ENCODE peak calls at places on chromosomes 1 and 21, in six cellular contexts. V is GM23248, F is PC-3, U is OCI-LY7, Z is SK-N-SH, T is HCT116. Q is an unnamed sample.

GRCh38 chr21:31298618-31299269 is 45.3 kb downstream of the TIAM1 start:
- DNase-seq in V (no peak), F (no peak), U (no peak), Z (no peak), T (no peak), Q (no peak)

GRCh38 chr1:105427543-105427942 is 1628.9 kb upstream of the PRMT6 start:
- DNase-seq in V (peak; percentile 36), F (peak; percentile 64), U (no peak), Z (no peak), T (no peak), Q (no peak)

GRCh38 chr1:155080250-155081228 is 1.9 kb downstream of the EFNA3 start:
- DNase-seq in V (peak; percentile 47), F (peak; percentile 30), U (peak; percentile 53), Z (peak; percentile 97), T (no peak), Q (peak; percentile 98)

GRCh38 chr1:222357252-222357651 is 190.7 kb downstream of the HHIPL2 start:
- DNase-seq in V (no peak), F (no peak), U (no peak), Z (no peak), T (no peak), Q (peak; percentile 28)

GRCh38 chr21:33070921-33071877 is 1.3 kb downstream of the OLIG1 start:
- DNase-seq in V (peak; percentile 13), F (no peak), U (no peak), Z (peak; percentile 22), T (no peak), Q (peak; percentile 69)

GRCh38 chr1:231626535-231626950 is at the start of gene DISC1:
- DNase-seq in V (peak; percentile 85), F (peak; percentile 97), U (no peak), Z (peak; percentile 93), T (peak; percentile 32), Q (peak; percentile 95)

GRCh38 chr1:17649371-17650106 is 105.6 kb upstream of the ACTL8 start:
- DNase-seq in V (no peak), F (no peak), U (no peak), Z (no peak), T (no peak), Q (no peak)

GRCh38 chr1:65114312-65114711 is 33.7 kb upstream of the AK4 start:
- DNase-seq in V (no peak), F (no peak), U (no peak), Z (peak; percentile 43), T (no peak), Q (no peak)

GRCh38 chr1:112849425-112849966 is 106.5 kb downstream of the SLC16A1 start:
- DNase-seq in V (peak; percentile 68), F (peak; percentile 51), U (no peak), Z (peak; percentile 91), T (no peak), Q (peak; percentile 80)

GRCh38 chr1:19435181-19435580 is 50.2 kb downstream of the CAPZB start:
- DNase-seq in V (peak; percentile 85), F (no peak), U (no peak), Z (no peak), T (no peak), Q (no peak)

GRCh38 chr1:49297783-49298182 is 521.1 kb upstream of the BEND5 start:
- DNase-seq in V (no peak), F (no peak), U (no peak), Z (peak; percentile 5), T (no peak), Q (peak; percentile 4)

GRCh38 chr1:90133133-90133532 is 138.2 kb downstream of the ZNF326 start:
- DNase-seq in V (peak; percentile 16), F (peak; percentile 62), U (peak; percentile 33), Z (peak; percentile 24), T (peak; percentile 31), Q (peak; percentile 83)

GRCh38 chr1:19661721-19662228 is 2.9 kb upstream of the HTR6 start:
- DNase-seq in V (peak; percentile 69), F (peak; percentile 76), U (peak; percentile 51), Z (no peak), T (peak; percentile 24), Q (peak; percentile 74)

GRCh38 chr1:203287109-203287893 is 18.0 kb upstream of the BTG2 start:
- DNase-seq in V (no peak), F (no peak), U (peak; percentile 96), Z (no peak), T (no peak), Q (no peak)

GRCh38 chr1:199264283-199264682 is 625.4 kb downstream of the PTPRC start:
- DNase-seq in V (no peak), F (no peak), U (no peak), Z (no peak), T (no peak), Q (no peak)

GRCh38 chr21:44585892-44586291 is 5.5 kb upstream of the KRTAP10-5 start:
- DNase-seq in V (no peak), F (no peak), U (no peak), Z (no peak), T (no peak), Q (no peak)

GRCh38 chr21:32914424-32915070 is 111.2 kb upstream of the OLIG2 start:
- DNase-seq in V (no peak), F (no peak), U (no peak), Z (no peak), T (no peak), Q (no peak)

GRCh38 chr1:74937176-74937575 is 197.0 kb upstream of the LHX8 start:
- DNase-seq in V (no peak), F (no peak), U (no peak), Z (no peak), T (no peak), Q (no peak)

GRCh38 chr21:46110499-46111192 is 12.7 kb downstream of the COL6A2 start:
- DNase-seq in V (peak; percentile 62), F (no peak), U (no peak), Z (peak; percentile 73), T (no peak), Q (peak; percentile 41)

DNA sequence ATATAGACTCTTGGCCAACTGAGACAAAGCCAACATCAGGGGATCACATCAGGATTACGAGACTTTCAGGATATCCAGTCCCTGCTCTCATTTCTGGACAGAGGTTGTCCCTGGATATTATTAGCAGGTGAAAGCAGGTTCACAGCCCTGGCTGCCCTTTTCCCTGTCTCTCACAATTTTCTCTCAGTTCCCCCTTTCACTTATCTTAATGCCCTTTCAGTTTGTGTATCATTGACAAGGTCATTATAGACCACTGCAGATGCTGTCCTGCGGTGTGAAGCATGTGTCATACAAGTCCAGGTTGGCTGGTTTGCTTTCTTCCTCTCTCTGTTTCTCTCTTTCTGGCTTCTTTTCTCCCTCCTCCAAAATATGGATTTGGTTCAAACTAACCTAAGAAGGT is 2.1 kb upstream of the KLHDC9 start:
- DNase-seq in V (no peak), F (no peak), U (no peak), Z (no peak), T (no peak), Q (no peak)
- H3K9me2 ChIP-seq in V (no peaks in the 10 kb centered on the region), F (no peaks in the 10 kb centered on the region), U (no peaks in the 10 kb centered on the region), Z (no peaks in the 10 kb centered on the region), T (no peaks in the 10 kb centered on the region), Q (no peaks in the 10 kb centered on the region)

GRCh38 chr1:246537441-246537840 is 28.6 kb downstream of the TFB2M start:
- DNase-seq in V (no peak), F (no peak), U (no peak), Z (no peak), T (no peak), Q (no peak)

GRCh38 chr1:246530482-246530881 is 23.4 kb upstream of the SMYD3 start:
- DNase-seq in V (no peak), F (no peak), U (no peak), Z (no peak), T (no peak), Q (no peak)

GRCh38 chr1:246532519-246532918 is 25.4 kb upstream of the SMYD3 start:
- DNase-seq in V (peak; percentile 4), F (peak; percentile 37), U (no peak), Z (no peak), T (no peak), Q (no peak)

GRCh38 chr1:246534114-246534513 is 27.0 kb upstream of the SMYD3 start:
- DNase-seq in V (no peak), F (no peak), U (no peak), Z (no peak), T (no peak), Q (no peak)

GRCh38 chr1:246533371-246533905 is 26.4 kb upstream of the SMYD3 start:
- DNase-seq in V (no peak), F (no peak), U (no peak), Z (no peak), T (no peak), Q (no peak)
- TF ChIP-seq EZH2phosphoT487 in V (no peak), F (no peak), U (no peak), Z (no peak), T (no peak), Q (no peak)

GRCh38 chr1:159923203-159924024 is 1.9 kb downstream of the TAGLN2 start:
- DNase-seq in V (peak; percentile 94), F (peak; percentile 82), U (peak; percentile 75), Z (no peak), T (no peak), Q (peak; percentile 83)
- H3K4me1 ChIP-seq in V (peaks cover 28% of the 10 kb centered on the region), F (peaks cover 62% of the 10 kb centered on the region), U (peaks cover 43% of the 10 kb centered on the region), Z (peaks cover 35% of the 10 kb centered on the region), T (peaks cover 42% of the 10 kb centered on the region), Q (peaks cover 19% of the 10 kb centered on the region)

DNA sequence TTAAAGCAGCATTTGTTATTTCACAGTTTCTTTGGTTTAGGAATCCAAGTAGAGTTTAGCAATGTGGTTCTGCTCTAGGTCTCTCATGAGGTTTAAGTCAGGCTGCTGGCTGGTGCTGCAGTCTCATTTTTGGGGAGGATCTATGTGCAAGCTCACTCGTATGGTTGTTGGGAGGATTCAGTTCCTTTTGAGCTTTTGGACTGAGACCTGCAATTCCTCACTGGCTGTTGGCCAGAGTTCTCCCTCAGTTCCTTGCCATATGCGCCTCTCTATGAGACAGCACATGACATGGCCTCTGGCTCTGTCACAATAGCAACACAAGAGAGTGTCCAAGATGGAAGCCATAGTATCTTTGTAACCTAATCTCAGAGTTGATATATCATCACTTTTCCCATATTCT is 91.0 kb downstream of the OLFML2B start:
- DNase-seq in V (no peak), F (no peak), U (no peak), Z (no peak), T (no peak), Q (no peak)
- H3K9me2 ChIP-seq in V (no peaks in the 10 kb centered on the region), F (no peaks in the 10 kb centered on the region), U (no peaks in the 10 kb centered on the region), Z (no peaks in the 10 kb centered on the region), T (no peaks in the 10 kb centered on the region), Q (no peaks in the 10 kb centered on the region)

GRCh38 chr1:244273262-244273844 is 178.4 kb downstream of the ADSS2 start:
- DNase-seq in V (no peak), F (no peak), U (no peak), Z (no peak), T (no peak), Q (no peak)
- TF ChIP-seq EZH2phosphoT487 in V (no peak), F (no peak), U (no peak), Z (no peak), T (no peak), Q (no peak)

DNA sequence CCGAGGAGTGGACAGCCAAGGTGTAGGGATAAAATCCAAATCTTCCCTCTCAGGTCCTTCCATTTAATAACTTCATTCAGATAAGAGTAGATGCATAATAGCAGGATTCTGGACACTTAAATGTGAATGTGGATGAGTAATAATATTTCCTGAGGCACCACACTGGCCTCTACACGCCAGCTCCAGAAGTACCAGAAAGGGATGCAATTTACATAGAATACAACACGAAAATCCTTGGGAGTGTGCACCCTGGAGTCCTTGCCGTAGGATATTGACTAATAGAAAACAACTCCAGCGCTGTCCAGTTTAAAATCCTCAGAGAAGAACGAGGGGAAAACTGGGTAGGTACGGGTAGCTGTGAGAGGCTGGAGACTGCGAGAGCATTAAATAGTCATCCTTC is 6.9 kb downstream of the PLXNA2 start:
- DNase-seq in V (no peak), F (no peak), U (no peak), Z (no peak), T (no peak), Q (no peak)
- H3K4me1 ChIP-seq in V (peaks cover 23% of the 10 kb centered on the region), F (peaks cover 20% of the 10 kb centered on the region), U (peaks cover 4% of the 10 kb centered on the region), Z (peaks cover 69% of the 10 kb centered on the region), T (no peaks in the 10 kb centered on the region), Q (peaks cover 38% of the 10 kb centered on the region)